ENCODE peak calls at places on chromosome 18, in eight cellular contexts. Y is GM06990, T is tibial artery, H is fibroblast of lung, S is dorsolateral prefrontal cortex, Q is mucosa of descending colon, C is transverse colon, K is Caco-2. I is an unnamed sample.

GRCh38 chr18:31819106-31819924 is 58.6 kb upstream of the SLC25A52 start:
- DNase-seq in S (no peak), Y (no peak), H (peak; percentile 27), K (no peak), T (no peak), C (no peak), Q (peak; percentile 10), I (peak; percentile 53)

GRCh38 chr18:24560511-24560981 is 100.1 kb downstream of the HRH4 start:
- DNase-seq in K (peak; percentile 79), H (peak; percentile 54), Q (no peak), S (no peak), T (no peak), Y (no peak), C (no peak), I (no peak)

GRCh38 chr18:76709659-76710645 is 112.4 kb upstream of the ZNF236 start:
- DNase-seq in Q (peak; percentile 71), S (peak; percentile 70), H (peak; percentile 54), K (peak; percentile 41), Y (peak; percentile 31), C (peak; percentile 61), T (peak; percentile 74), I (peak; percentile 72)

GRCh38 chr18:25345432-25345831 is 6.5 kb downstream of the ZNF521 start:
- DNase-seq in K (no peak), S (no peak), H (peak; percentile 23), C (no peak), T (no peak), Y (no peak), Q (no peak), I (no peak)

GRCh38 chr18:48667276-48668254 is 128.7 kb downstream of the CTIF start:
- DNase-seq in K (peak; percentile 52), H (peak; percentile 43), S (peak; percentile 63), Q (no peak), Y (no peak), C (no peak), T (peak; percentile 50), I (peak; percentile 46)

GRCh38 chr18:14927701-14928100 is 179.7 kb downstream of the ANKRD30B start:
- DNase-seq in H (no peak), Q (no peak), T (no peak), C (no peak), K (no peak), S (no peak), Y (no peak), I (no peak)

GRCh38 chr18:36284671-36285295 is 12.7 kb upstream of the FHOD3 start:
- DNase-seq in Q (peak; percentile 75), C (peak; percentile 37), K (no peak), Y (no peak), H (peak; percentile 52), S (no peak), T (no peak), I (peak; percentile 74)

GRCh38 chr18:79729611-79730010 is 50.0 kb downstream of the CTDP1 start:
- DNase-seq in K (no peak), T (no peak), C (no peak), H (no peak), S (no peak), Y (no peak), Q (no peak), I (no peak)

GRCh38 chr18:50707841-50708240 is 112.0 kb downstream of the MRO start:
- DNase-seq in K (no peak), Y (no peak), H (no peak), Q (no peak), C (no peak), T (no peak), S (no peak), I (no peak)
- TF ChIP-seq CTCF in K (no peak), Y (no peak), H (no peak), Q (no peak), C (no peak), T (no peak), S (no peak), I (no peak)

GRCh38 chr18:7459851-7460774 is 107.0 kb upstream of the PTPRM start:
- DNase-seq in T (no peak), K (peak; percentile 54), Q (no peak), Y (no peak), H (peak; percentile 5), S (peak; percentile 68), C (no peak), I (peak; percentile 10)
- H3K4me3 ChIP-seq in T (peak overlapping the region; percentile 32), K (no peak overlapping the region), Q (no peak overlapping the region), Y (no peak overlapping the region), H (no peak overlapping the region), S (peak overlapping the region; percentile 48), C (no peak overlapping the region), I (peak overlapping the region; percentile 3)

GRCh38 chr18:27778925-27779324 is 398.0 kb downstream of the CDH2 start:
- DNase-seq in S (no peak), H (no peak), C (no peak), Q (no peak), Y (no peak), K (no peak), T (no peak), I (no peak)

GRCh38 chr18:27780061-27780740 is 396.7 kb downstream of the CDH2 start:
- DNase-seq in T (no peak), S (no peak), C (no peak), Y (no peak), Q (no peak), K (no peak), H (peak; percentile 34), I (peak; percentile 38)

GRCh38 chr18:27778441-27778840 is 398.5 kb downstream of the CDH2 start:
- DNase-seq in K (no peak), T (no peak), Y (no peak), H (peak; percentile 25), C (no peak), Q (no peak), S (no peak), I (peak; percentile 52)
- TF ChIP-seq CTCF in K (peak; percentile 35), T (no peak), Y (peak; percentile 27), H (peak; percentile 35), C (no peak), Q (no peak), S (no peak), I (peak; percentile 69)

DNA sequence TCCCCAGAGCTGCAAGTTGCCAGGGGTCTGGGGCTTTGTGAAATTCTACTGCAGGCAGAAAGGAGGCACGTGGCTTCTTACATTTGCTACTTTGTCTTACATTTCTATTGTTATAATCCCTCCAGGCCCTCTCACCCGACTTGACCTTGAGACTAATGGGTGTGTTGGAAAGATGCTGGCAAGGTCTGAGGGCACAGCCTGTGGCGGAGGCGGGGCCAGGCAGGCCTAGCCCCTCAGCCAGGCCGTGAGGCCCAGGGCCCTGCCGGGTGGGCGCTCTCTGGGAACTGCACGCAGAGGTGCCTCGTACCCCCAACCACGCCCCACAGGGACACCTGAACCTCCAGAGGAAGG is 85.7 kb upstream of the NDUFV2 start:
- DNase-seq in T (no peak), Y (no peak), K (no peak), C (no peak), S (no peak), H (no peak), Q (no peak), I (no peak)
- H3K4me3 ChIP-seq in T (peak overlapping the region; percentile 41), Y (peak overlapping the region; percentile 46), K (no peak overlapping the region), C (no peak overlapping the region), S (peak overlapping the region; percentile 42), H (no peak overlapping the region), Q (no peak overlapping the region), I (no peak overlapping the region)

DNA sequence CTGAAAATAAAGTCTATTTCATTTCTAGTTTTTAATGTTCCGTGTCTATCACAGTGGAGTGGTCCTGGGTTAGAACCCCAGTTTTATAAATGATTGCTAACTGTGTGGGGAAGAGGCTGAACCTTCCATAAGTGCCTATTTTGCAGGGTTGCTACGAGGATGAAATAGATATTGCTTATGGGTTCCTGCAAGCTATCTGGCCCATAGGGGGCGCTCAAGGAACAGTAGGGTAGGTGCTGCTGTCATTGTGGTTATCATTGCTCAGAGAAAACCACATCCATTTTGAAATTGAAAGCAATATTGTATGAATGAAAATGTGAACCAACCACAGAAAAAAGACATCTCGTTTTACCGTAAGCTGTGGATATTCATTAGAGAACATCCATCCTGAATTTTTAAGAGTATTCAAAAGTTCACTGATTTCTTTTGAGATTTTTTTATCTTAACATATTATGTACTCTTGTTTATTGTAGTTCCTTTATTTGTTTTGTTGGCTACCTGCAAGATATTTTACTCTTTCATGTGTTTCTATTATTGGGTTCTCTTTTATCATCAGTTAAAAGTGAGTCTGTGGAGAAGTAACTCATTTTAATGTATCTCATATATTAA is 261.6 kb downstream of the NAPG start:
- DNase-seq in C (peak; percentile 78), S (peak; percentile 59), Q (peak; percentile 93), K (peak; percentile 74), T (peak; percentile 67), Y (peak; percentile 45), H (peak; percentile 50), I (peak; percentile 69)
- TF ChIP-seq CTCF in C (peak; percentile 62), S (peak; percentile 80), Q (peak; percentile 47), K (peak; percentile 76), T (peak; percentile 25), Y (peak; percentile 93), H (peak; percentile 93), I (peak; percentile 85)

GRCh38 chr18:61583548-61583947 is 250.3 kb downstream of the CDH20 start:
- DNase-seq in Y (no peak), T (no peak), H (no peak), S (no peak), C (no peak), K (no peak), Q (no peak), I (no peak)

GRCh38 chr18:61582205-61582710 is 249.0 kb downstream of the CDH20 start:
- DNase-seq in K (no peak), H (no peak), Y (no peak), T (no peak), Q (peak; percentile 24), C (no peak), S (no peak), I (no peak)

GRCh38 chr18:61580061-61580460 is 246.8 kb downstream of the CDH20 start:
- DNase-seq in Y (no peak), S (no peak), H (no peak), Q (no peak), T (no peak), K (no peak), C (no peak), I (no peak)

GRCh38 chr18:61579581-61579980 is 246.4 kb downstream of the CDH20 start:
- DNase-seq in T (no peak), K (no peak), S (no peak), Y (no peak), C (no peak), H (no peak), Q (no peak), I (no peak)

DNA sequence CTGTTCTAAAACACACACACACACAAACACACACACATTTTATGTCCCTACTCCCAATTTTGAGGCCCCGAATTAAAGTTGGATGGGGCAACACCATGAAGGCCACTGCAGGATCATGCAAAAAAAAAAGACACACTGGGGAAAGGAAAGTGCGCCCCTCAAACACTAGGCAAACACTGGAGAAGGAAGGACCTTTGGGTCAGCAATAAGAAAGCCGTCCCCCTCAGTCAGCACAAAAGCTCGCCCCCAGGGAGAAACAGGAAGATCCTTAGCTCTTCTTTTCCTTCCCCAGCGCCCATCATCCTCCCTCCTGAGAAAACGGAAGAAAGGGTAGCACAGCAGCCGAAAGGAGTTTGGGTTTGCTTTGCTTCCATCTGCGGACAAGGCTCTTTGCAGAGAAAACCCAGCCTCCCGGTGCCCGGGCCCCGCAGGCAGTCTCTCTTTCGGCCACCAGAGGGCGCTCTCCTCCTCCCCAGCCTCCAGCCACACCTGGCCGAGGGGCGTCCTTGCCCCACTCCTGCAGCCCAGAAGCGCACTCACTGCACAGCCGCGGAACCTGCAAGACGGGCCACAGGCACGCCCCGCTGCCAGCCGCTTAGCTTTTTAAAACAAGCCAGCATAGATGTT is 248.5 kb downstream of the CDH20 start:
- DNase-seq in Y (peak; percentile 55), S (peak; percentile 85), K (peak; percentile 55), T (peak; percentile 86), H (peak; percentile 50), C (peak; percentile 79), Q (peak; percentile 89), I (peak; percentile 61)
- H3K4me3 ChIP-seq in Y (no peak overlapping the region), S (peak overlapping the region; percentile 46), K (peak overlapping the region; percentile 28), T (peak overlapping the region; percentile 45), H (peak overlapping the region; percentile 43), C (no peak overlapping the region), Q (no peak overlapping the region), I (peak overlapping the region; percentile 33)

I was measured in astrocyte of the spinal cord.